ENCODE peak calls at places on chromosomes 11 and 22, in nine cellular contexts. V is astrocyte, J is T-cell, G is AG04450, O is brain microvascular endothelial cell, P is nucleus accumbens, B is NCI-H2081, A is endothelial cell of umbilical vein, H is T-helper 2 cell. S is an unnamed sample.

GRCh38 chr11:47973173-47973572 is 7.2 kb upstream of the PTPRJ start:
- DNase-seq in G (no peak), P (no peak), O (no peak), J (no peak), H (no peak), V (no peak), B (no peak), A (no peak), S (no peak)

GRCh38 chr22:43085658-43086606 is 3.3 kb downstream of the TTLL1 start:
- DNase-seq in V (no peak), P (no peak), G (no peak), H (peak; percentile 71), J (no peak), B (no peak), O (no peak), A (no peak), S (no peak)

GRCh38 chr11:45211732-45212131 is 65.3 kb downstream of the PRDM11 start:
- DNase-seq in G (no peak), A (no peak), J (no peak), V (no peak), P (no peak), O (no peak), H (no peak), B (no peak), S (no peak)

GRCh38 chr11:62054484-62055121 is 69.2 kb upstream of the INCENP start:
- DNase-seq in V (no peak), B (peak; percentile 3), H (peak; percentile 10), A (peak; percentile 38), O (no peak), P (no peak), G (no peak), J (peak; percentile 12), S (peak; percentile 1)

GRCh38 chr11:100753562-100753961 is 66.5 kb downstream of the ARHGAP42 start:
- DNase-seq in H (no peak), J (no peak), P (no peak), G (no peak), O (no peak), A (no peak), V (no peak), B (no peak), S (no peak)

GRCh38 chr22:50191041-50191740 is 5.5 kb downstream of the TRABD start:
- DNase-seq in B (no peak), P (no peak), V (no peak), H (peak; percentile 88), O (no peak), A (no peak), J (peak; percentile 84), G (no peak), S (no peak)

GRCh38 chr11:6350070-6350469 is 29.8 kb upstream of the CAVIN3 start:
- DNase-seq in A (no peak), P (no peak), H (no peak), V (no peak), J (no peak), O (no peak), G (no peak), B (no peak), S (no peak)

GRCh38 chr11:117859713-117860112 is 16.7 kb downstream of the FXYD6 start:
- DNase-seq in V (no peak), P (no peak), A (no peak), H (no peak), O (no peak), J (no peak), G (no peak), B (no peak), S (no peak)

GRCh38 chr22:47335460-47335859 is 573.0 kb downstream of the TBC1D22A start:
- DNase-seq in V (no peak), J (no peak), A (no peak), H (no peak), G (no peak), B (no peak), O (no peak), P (no peak), S (no peak)

S was measured in smooth muscle cell of the brain vasculature.